ENCODE peak calls at places on chromosomes 12 and 14, in seven cellular contexts. Q, V, H, A, Z, S and R are unnamed samples.

GRCh38 chr12:131028587-131029338 is 75.1 kb downstream of the ADGRD1 start:
- DNase-seq in Q (no peak), V (no peak), H (no peak), A (no peak), Z (no peak), S (no peak), R (no peak)

GRCh38 chr12:48001426-48002178 is 2.7 kb downstream of the COL2A1 start:
- DNase-seq in Q (peak; percentile 49), V (peak; percentile 35), H (no peak), A (peak; percentile 47), Z (peak; percentile 70), S (no peak), R (peak; percentile 88)

GRCh38 chr12:102169922-102170698 is 27.5 kb downstream of the PMCH start:
- DNase-seq in Q (no peak), V (peak; percentile 12), H (no peak), A (peak; percentile 22), Z (no peak), S (no peak), R (peak; percentile 31)

GRCh38 chr14:66395300-66395699 is 90.9 kb upstream of the CCDC196 start:
- DNase-seq in Q (no peak), V (peak; percentile 44), H (no peak), A (peak; percentile 8), Z (no peak), S (no peak), R (no peak)

GRCh38 chr14:90600619-90601018 is 203.8 kb downstream of the CALM1 start:
- DNase-seq in Q (no peak), V (no peak), H (no peak), A (no peak), Z (no peak), S (no peak), R (no peak)

GRCh38 chr12:49279706-49280159 is 14.9 kb downstream of the TUBA1C start:
- DNase-seq in Q (no peak), V (no peak), H (no peak), A (peak; percentile 62), Z (no peak), S (no peak), R (no peak)

GRCh38 chr14:64035143-64035542 is 182.3 kb downstream of the SYNE2 start:
- DNase-seq in Q (no peak), V (no peak), H (no peak), A (peak; percentile 19), Z (no peak), S (no peak), R (peak; percentile 16)

GRCh38 chr12:116879509-116880212 is 1.6 kb downstream of the HRK start:
- DNase-seq in Q (no peak), V (peak; percentile 44), H (no peak), A (no peak), Z (no peak), S (no peak), R (peak; percentile 26)

GRCh38 chr12:92158711-92159534 is 13.3 kb upstream of the BTG1 start:
- DNase-seq in Q (no peak), V (no peak), H (no peak), A (no peak), Z (no peak), S (no peak), R (no peak)

GRCh38 chr14:50941151-50941550 is 3.1 kb downstream of the PYGL start:
- DNase-seq in Q (no peak), V (no peak), H (no peak), A (peak; percentile 33), Z (no peak), S (no peak), R (peak; percentile 45)

GRCh38 chr12:30994274-30994673 is 67.7 kb downstream of the TSPAN11 start:
- DNase-seq in Q (no peak), V (no peak), H (no peak), A (no peak), Z (no peak), S (no peak), R (no peak)